ENCODE peak calls at places on chromosome 21, in four cellular contexts. I, R, N and A are unnamed samples. For H3K4me1, the result is how much of the 10 kb centered on the place peaks cover.

GRCh38 chr21:34996304-34997081 is 52.6 kb downstream of the RUNX1 start:
- DNase-seq in I (no peak), R (no peak), N (no peak), A (peak)

GRCh38 chr21:21096956-21097355 is 98.7 kb downstream of the NCAM2 start:
- DNase-seq in I (no peak), R (no peak), N (no peak), A (no peak)

GRCh38 chr21:36211660-36212512 is 55.3 kb downstream of the DOP1B start:
- DNase-seq in I (no peak), R (no peak), N (no peak), A (no peak)

GRCh38 chr21:25350056-25350455 is 257.2 kb downstream of the MRPL39 start:
- DNase-seq in I (no peak), R (peak), N (no peak), A (no peak)

GRCh38 chr21:35646606-35647005 is 413.7 kb downstream of the SETD4 start:
- DNase-seq in I (no peak), R (no peak), N (no peak), A (no peak)

GRCh38 chr21:26164311-26164710 is 6.3 kb downstream of the APP start:
- DNase-seq in I (no peak), R (no peak), N (peak), A (no peak)

GRCh38 chr21:36156815-36157670 is at the start of gene DOP1B:
- DNase-seq in I (no peak), R (peak), N (no peak), A (no peak)

GRCh38 chr21:31554511-31555022 is 104.9 kb upstream of the SOD1 start:
- DNase-seq in I (no peak), R (peak), N (no peak), A (no peak)

GRCh38 chr21:31413698-31414097 is 69.6 kb upstream of the TIAM1 start:
- DNase-seq in I (no peak), R (no peak), N (no peak), A (no peak)

GRCh38 chr21:40278345-40278744 is 411.1 kb downstream of the PCP4 start:
- DNase-seq in I (no peak), R (no peak), N (no peak), A (no peak)

GRCh38 chr21:17479606-17480005 is 33.2 kb upstream of the CXADR start:
- DNase-seq in I (no peak), R (no peak), N (no peak), A (no peak)

GRCh38 chr21:36297938-36298572 is 21.9 kb upstream of the MORC3 start:
- DNase-seq in I (peak), R (no peak), N (no peak), A (peak)

GRCh38 chr21:17829472-17829871 is 10.3 kb upstream of the C21orf91 start:
- DNase-seq in I (no peak), R (no peak), N (no peak), A (no peak)

GRCh38 chr21:17612023-17612564 is 607 bp downstream of the BTG3 start:
- DNase-seq in I (peak), R (peak), N (peak), A (peak)

GRCh38 chr21:35563885-35564451 is 496.4 kb downstream of the SETD4 start:
- DNase-seq in I (no peak), R (no peak), N (peak), A (peak)

GRCh38 chr21:31204801-31205200 is 139.3 kb downstream of the TIAM1 start:
- DNase-seq in I (no peak), R (no peak), N (no peak), A (no peak)

GRCh38 chr21:37412603-37413360 is 46.2 kb downstream of the DYRK1A start:
- DNase-seq in I (no peak), R (no peak), N (no peak), A (no peak)

GRCh38 chr21:35885942-35886541 is 174.3 kb downstream of the SETD4 start:
- DNase-seq in I (no peak), R (peak), N (no peak), A (no peak)

GRCh38 chr21:25568230-25568629 is 39.1 kb downstream of the MRPL39 start:
- DNase-seq in I (peak), R (peak), N (no peak), A (no peak)

GRCh38 chr21:17146426-17146825 is 366.4 kb upstream of the CXADR start:
- DNase-seq in I (no peak), R (peak), N (no peak), A (no peak)

GRCh38 chr21:16305686-16306085 is 575.9 kb downstream of the USP25 start:
- DNase-seq in I (no peak), R (no peak), N (no peak), A (no peak)

GRCh38 chr21:36710729-36711048 is 11.8 kb downstream of the SIM2 start:
- DNase-seq in I (no peak), R (peak), N (no peak), A (no peak)

GRCh38 chr21:17526771-17527170 is 13.9 kb downstream of the CXADR start:
- DNase-seq in I (no peak), R (no peak), N (no peak), A (no peak)

GRCh38 chr21:31974454-31974985 is 101.7 kb downstream of the HUNK start:
- DNase-seq in I (peak), R (peak), N (no peak), A (no peak)

GRCh38 chr21:14405225-14405624 is 22.3 kb upstream of the HSPA13 start:
- DNase-seq in I (no peak), R (no peak), N (no peak), A (no peak)

GRCh38 chr21:25092441-25093011 is 514.8 kb downstream of the MRPL39 start:
- DNase-seq in I (no peak), R (no peak), N (no peak), A (no peak)

GRCh38 chr21:34952701-34953100 is 96.4 kb downstream of the RUNX1 start:
- DNase-seq in I (no peak), R (peak), N (no peak), A (no peak)

GRCh38 chr21:15495965-15496364 is 233.8 kb upstream of the USP25 start:
- DNase-seq in I (no peak), R (no peak), N (no peak), A (no peak)

GRCh38 chr21:25772680-25773079 is 37.9 kb downstream of the GABPA start:
- DNase-seq in I (no peak), R (no peak), N (no peak), A (no peak)

GRCh38 chr21:22120616-22121266 is 1122.5 kb downstream of the NCAM2 start:
- DNase-seq in I (no peak), R (peak), N (no peak), A (no peak)

GRCh38 chr21:16427587-16428087 is 697.9 kb downstream of the USP25 start:
- DNase-seq in I (no peak), R (no peak), N (no peak), A (no peak)

GRCh38 chr21:20998886-20999285 is 677 bp downstream of the NCAM2 start:
- DNase-seq in I (no peak), R (no peak), N (no peak), A (no peak)

GRCh38 chr21:26833460-26833939 is 11.7 kb downstream of the ADAMTS1 start:
- DNase-seq in I (no peak), R (no peak), N (no peak), A (no peak)

GRCh38 chr21:25313891-25314646 is 293.2 kb downstream of the MRPL39 start:
- DNase-seq in I (no peak), R (no peak), N (no peak), A (no peak)

GRCh38 chr21:30994917-30995316 is 43.4 kb downstream of the KRTAP19-8 start:
- DNase-seq in I (no peak), R (no peak), N (no peak), A (no peak)

GRCh38 chr21:29304577-29304976 is 5.9 kb downstream of the BACH1 start:
- DNase-seq in I (no peak), R (no peak), N (no peak), A (no peak)
- H3K4me1 ChIP-seq in I (under half), R (half or more), N (half or more), A (under half)

GRCh38 chr21:33895356-33895755 is 20.2 kb downstream of the ATP5PO start:
- DNase-seq in I (no peak), R (no peak), N (no peak), A (no peak)
- H3K4me3 ChIP-seq in I (no peak), R (peak), N (no peak), A (no peak)

DNA sequence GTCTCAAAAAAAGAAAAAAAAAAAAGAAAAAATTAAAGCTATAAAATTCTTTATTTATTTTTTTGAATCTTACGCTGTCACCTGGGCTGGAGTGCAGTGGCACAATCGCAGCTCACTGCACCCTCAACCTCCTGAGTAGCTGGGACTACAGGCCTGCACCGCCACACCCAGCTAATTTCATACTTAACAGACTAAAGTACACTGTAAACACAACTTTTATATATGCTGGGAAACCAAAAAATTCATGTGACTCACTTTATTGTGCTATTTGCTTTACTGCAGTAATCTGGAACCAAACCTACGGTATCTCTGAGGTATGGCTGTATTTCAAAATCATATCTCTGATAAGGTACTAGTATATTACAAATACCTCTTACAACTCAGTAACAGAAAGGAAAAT is 40.3 kb downstream of the HSF2BP start:
- DNase-seq in I (no peak), R (no peak), N (no peak), A (no peak)
- H3K27ac ChIP-seq in I (no peak), R (no peak), N (no peak), A (no peak)

GRCh38 chr21:46095814-46096595 is 1.9 kb upstream of the COL6A2 start:
- DNase-seq in I (no peak), R (no peak), N (no peak), A (no peak)
- H3K4me1 ChIP-seq in I (under half), R (under half), N (under half), A (under half)

DNA sequence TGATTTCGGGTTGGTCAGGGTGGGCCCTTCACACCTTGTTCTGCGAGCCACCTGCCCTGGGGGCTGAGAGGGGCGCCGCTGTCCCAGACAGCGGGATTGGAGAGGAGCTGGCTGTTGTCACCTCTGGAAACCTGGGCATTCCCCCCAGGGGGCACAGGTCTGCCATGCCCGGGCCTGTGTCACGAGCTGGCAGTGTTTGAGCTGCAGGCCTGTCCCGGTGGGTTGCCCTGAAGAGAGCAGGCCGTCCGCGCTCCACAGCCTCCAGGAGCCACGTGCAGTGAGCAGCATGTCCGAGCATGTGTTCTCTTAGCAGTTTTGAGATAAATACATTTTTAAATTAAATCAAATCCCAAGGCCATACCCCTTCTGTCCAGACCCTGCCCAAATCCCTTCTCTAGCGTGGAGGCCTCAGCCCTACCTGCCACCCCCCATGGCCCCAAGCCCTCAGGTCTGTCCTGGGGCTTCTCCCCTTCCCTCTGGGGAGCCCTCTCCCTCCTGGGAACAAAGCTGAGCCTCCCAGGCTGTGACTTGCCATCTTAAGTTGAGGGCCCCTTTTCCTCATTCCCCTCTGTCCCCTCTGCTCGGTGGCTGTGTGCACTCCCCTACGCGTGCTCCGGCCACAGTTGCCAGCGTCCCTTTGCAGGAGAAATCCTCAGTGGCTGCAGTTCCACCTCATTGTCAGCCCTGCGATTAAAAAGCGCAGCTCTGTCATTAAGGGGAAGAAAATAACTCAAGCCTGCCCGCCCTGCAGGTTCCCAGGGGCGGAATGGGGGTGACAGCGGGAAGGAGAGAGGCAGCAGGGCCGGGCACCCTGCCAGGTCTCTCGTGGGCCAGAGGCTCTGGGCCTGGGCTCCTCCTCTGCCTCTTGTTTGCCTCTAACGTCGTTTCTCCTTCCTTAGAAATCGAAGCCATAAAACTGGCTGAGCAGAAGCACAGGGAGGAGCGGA is 26.6 kb downstream of the SLX9 start:
- DNase-seq in I (no peak), R (no peak), N (no peak), A (no peak)
- H3K4me3 ChIP-seq in I (no peak), R (no peak), N (no peak), A (no peak)

GRCh38 chr21:45356251-45356650 is 48.7 kb upstream of the COL18A1 start:
- DNase-seq in I (no peak), R (peak), N (no peak), A (no peak)
- H3K27ac ChIP-seq in I (no peak), R (no peak), N (no peak), A (no peak)

GRCh38 chr21:41848971-41849580 is 30.1 kb downstream of the PRDM15 start:
- DNase-seq in I (no peak), R (no peak), N (no peak), A (no peak)
- H3K4me1 ChIP-seq in I (under half), R (under half), N (under half), A (under half)

GRCh38 chr21:46100020-46100419 is 2.1 kb downstream of the COL6A2 start:
- DNase-seq in I (no peak), R (no peak), N (no peak), A (peak)
- H3K4me3 ChIP-seq in I (no peak), R (peak), N (no peak), A (no peak)

DNA sequence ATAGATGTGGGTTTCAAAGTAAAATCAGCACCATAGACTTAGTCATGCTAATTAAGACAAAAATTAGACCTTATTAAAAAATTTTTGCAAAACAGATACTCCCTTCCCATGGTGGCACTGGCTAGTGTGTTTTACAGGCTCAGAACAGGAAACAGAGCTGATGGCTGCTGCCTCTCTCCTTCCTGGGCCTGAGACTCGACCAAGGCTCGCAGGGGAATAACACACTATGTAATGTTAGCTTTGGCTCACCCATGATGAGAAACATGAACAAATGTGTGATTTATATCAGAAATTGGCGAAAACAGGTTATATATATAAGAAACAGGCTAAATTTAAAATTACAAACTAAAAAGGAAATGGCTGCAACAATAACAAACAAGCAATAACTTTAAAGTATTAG is 50.7 kb downstream of the ERG start:
- DNase-seq in I (no peak), R (no peak), N (no peak), A (no peak)
- H3K27ac ChIP-seq in I (no peak), R (no peak), N (no peak), A (no peak)